ENCODE peak calls at places on chromosomes 11 and 22, in seven cellular contexts. One of them, this sample, is unnamed.

GRCh38 chr11:77088236-77089003 is 14.2 kb upstream of the OMP start:
- DNase-seq in kidney epithelial cell: no peak
- DNase-seq in T follicular helper cell: no peak
- DNase-seq in left ventricle myocardium inferior: peak; percentile 9
- DNase-seq in ACHN: no peak
- DNase-seq in cardiac muscle cell: no peak
- DNase-seq in iPS DF 6.9: no peak
- DNase-seq in this sample: no peak

GRCh38 chr11:126647735-126648134 is 292.2 kb downstream of the ST3GAL4 start:
- DNase-seq in kidney epithelial cell: peak; percentile 56
- DNase-seq in T follicular helper cell: no peak
- DNase-seq in left ventricle myocardium inferior: no peak
- DNase-seq in ACHN: peak; percentile 57
- DNase-seq in cardiac muscle cell: peak; percentile 49
- DNase-seq in iPS DF 6.9: no peak
- DNase-seq in this sample: peak; percentile 48

GRCh38 chr11:27401280-27401679 is 38.3 kb upstream of the CCDC34 start:
- DNase-seq in kidney epithelial cell: no peak
- DNase-seq in T follicular helper cell: no peak
- DNase-seq in left ventricle myocardium inferior: no peak
- DNase-seq in ACHN: no peak
- DNase-seq in cardiac muscle cell: no peak
- DNase-seq in iPS DF 6.9: no peak
- DNase-seq in this sample: no peak

GRCh38 chr22:50169774-50170341 is 673 bp upstream of the PANX2 start:
- DNase-seq in kidney epithelial cell: no peak
- DNase-seq in T follicular helper cell: no peak
- DNase-seq in left ventricle myocardium inferior: no peak
- DNase-seq in ACHN: peak; percentile 20
- DNase-seq in cardiac muscle cell: peak; percentile 39
- DNase-seq in iPS DF 6.9: no peak
- DNase-seq in this sample: peak; percentile 37

GRCh38 chr22:40462195-40462988 is 92.0 kb downstream of the SGSM3 start:
- DNase-seq in kidney epithelial cell: no peak
- DNase-seq in T follicular helper cell: no peak
- DNase-seq in left ventricle myocardium inferior: no peak
- DNase-seq in ACHN: no peak
- DNase-seq in cardiac muscle cell: no peak
- DNase-seq in iPS DF 6.9: no peak
- DNase-seq in this sample: no peak

GRCh38 chr11:61963282-61964057 is 4.0 kb downstream of the FTH1 start:
- DNase-seq in kidney epithelial cell: no peak
- DNase-seq in T follicular helper cell: no peak
- DNase-seq in left ventricle myocardium inferior: no peak
- DNase-seq in ACHN: peak; percentile 30
- DNase-seq in cardiac muscle cell: peak; percentile 86
- DNase-seq in iPS DF 6.9: no peak
- DNase-seq in this sample: no peak

GRCh38 chr11:72974487-72975205 is 160.4 kb downstream of the ATG16L2 start:
- DNase-seq in kidney epithelial cell: no peak
- DNase-seq in T follicular helper cell: no peak
- DNase-seq in left ventricle myocardium inferior: no peak
- DNase-seq in ACHN: no peak
- DNase-seq in cardiac muscle cell: no peak
- DNase-seq in iPS DF 6.9: no peak
- DNase-seq in this sample: no peak

GRCh38 chr22:40660725-40661124 is 18.6 kb upstream of the MCHR1 start:
- DNase-seq in kidney epithelial cell: no peak
- DNase-seq in T follicular helper cell: no peak
- DNase-seq in left ventricle myocardium inferior: no peak
- DNase-seq in ACHN: no peak
- DNase-seq in cardiac muscle cell: no peak
- DNase-seq in iPS DF 6.9: no peak
- DNase-seq in this sample: no peak

GRCh38 chr11:87462171-87462570 is 424.4 kb downstream of the TMEM135 start:
- DNase-seq in kidney epithelial cell: no peak
- DNase-seq in T follicular helper cell: no peak
- DNase-seq in left ventricle myocardium inferior: no peak
- DNase-seq in ACHN: no peak
- DNase-seq in cardiac muscle cell: no peak
- DNase-seq in iPS DF 6.9: no peak
- DNase-seq in this sample: no peak

GRCh38 chr11:113238721-113239120 is 75.7 kb upstream of the TTC12 start:
- DNase-seq in kidney epithelial cell: no peak
- DNase-seq in T follicular helper cell: no peak
- DNase-seq in left ventricle myocardium inferior: no peak
- DNase-seq in ACHN: no peak
- DNase-seq in cardiac muscle cell: no peak
- DNase-seq in iPS DF 6.9: no peak
- DNase-seq in this sample: no peak

GRCh38 chr11:123179571-123179970 is 15.5 kb downstream of the CLMP start:
- DNase-seq in kidney epithelial cell: no peak
- DNase-seq in T follicular helper cell: no peak
- DNase-seq in left ventricle myocardium inferior: no peak
- DNase-seq in ACHN: no peak
- DNase-seq in cardiac muscle cell: no peak
- DNase-seq in iPS DF 6.9: no peak
- DNase-seq in this sample: no peak

GRCh38 chr11:132853886-132854285 is 678.4 kb downstream of the OPCML start:
- DNase-seq in kidney epithelial cell: no peak
- DNase-seq in T follicular helper cell: no peak
- DNase-seq in left ventricle myocardium inferior: no peak
- DNase-seq in ACHN: no peak
- DNase-seq in cardiac muscle cell: no peak
- DNase-seq in iPS DF 6.9: no peak
- DNase-seq in this sample: no peak

GRCh38 chr11:3835100-3835485 is 5.7 kb downstream of the RHOG start:
- DNase-seq in kidney epithelial cell: no peak
- DNase-seq in T follicular helper cell: no peak
- DNase-seq in left ventricle myocardium inferior: no peak
- DNase-seq in ACHN: no peak
- DNase-seq in cardiac muscle cell: no peak
- DNase-seq in iPS DF 6.9: no peak
- DNase-seq in this sample: no peak

GRCh38 chr22:19432092-19432844 is at the start of gene MRPL40:
- DNase-seq in kidney epithelial cell: peak; percentile 56
- DNase-seq in T follicular helper cell: peak; percentile 66
- DNase-seq in left ventricle myocardium inferior: peak; percentile 95
- DNase-seq in ACHN: peak; percentile 87
- DNase-seq in cardiac muscle cell: peak; percentile 98
- DNase-seq in iPS DF 6.9: peak; percentile 55
- DNase-seq in this sample: peak; percentile 83

GRCh38 chr11:3972431-3972830 is 117.0 kb downstream of the STIM1 start:
- DNase-seq in kidney epithelial cell: no peak
- DNase-seq in T follicular helper cell: no peak
- DNase-seq in left ventricle myocardium inferior: no peak
- DNase-seq in ACHN: no peak
- DNase-seq in cardiac muscle cell: no peak
- DNase-seq in iPS DF 6.9: no peak
- DNase-seq in this sample: no peak

GRCh38 chr11:43543313-43543712 is 137.2 kb upstream of the HSD17B12 start:
- DNase-seq in kidney epithelial cell: no peak
- DNase-seq in T follicular helper cell: no peak
- DNase-seq in left ventricle myocardium inferior: no peak
- DNase-seq in ACHN: no peak
- DNase-seq in cardiac muscle cell: no peak
- DNase-seq in iPS DF 6.9: no peak
- DNase-seq in this sample: no peak

GRCh38 chr22:50530280-50530856 is 556 bp upstream of the TYMP start:
- DNase-seq in kidney epithelial cell: no peak
- DNase-seq in T follicular helper cell: no peak
- DNase-seq in left ventricle myocardium inferior: peak; percentile 87
- DNase-seq in ACHN: peak; percentile 68
- DNase-seq in cardiac muscle cell: peak; percentile 94
- DNase-seq in iPS DF 6.9: no peak
- DNase-seq in this sample: no peak

GRCh38 chr11:76604652-76605241 is 65.8 kb downstream of the LRRC32 start:
- DNase-seq in kidney epithelial cell: no peak
- DNase-seq in T follicular helper cell: no peak
- DNase-seq in left ventricle myocardium inferior: peak; percentile 69
- DNase-seq in ACHN: no peak
- DNase-seq in cardiac muscle cell: peak; percentile 85
- DNase-seq in iPS DF 6.9: no peak
- DNase-seq in this sample: peak; percentile 67

This sample was measured in H4.